ENCODE peak calls at places on chromosomes 2 and 18, in eight cellular contexts. I is NCI-H2081; M is esophagus squamous epithelium; F is stimulated activated CD8-positive, alpha-beta memory T cell treated with anti-CD3 and anti-CD28 coated beads, Interleukin-7, amount 100 ng/mL, for 1 hour; O is HFFc6; H is aorta; Z is bronchial epithelial cell; A is ovary. V is an unnamed sample.

GRCh38 chr2:159163935-159164334 is 122.6 kb downstream of the WDSUB1 start:
- DNase-seq in A (no peak), I (no peak), H (no peak), O (no peak), Z (no peak), F (no peak), M (no peak), V (no peak)

GRCh38 chr2:60104514-60105501 is 448.6 kb downstream of the BCL11A start:
- DNase-seq in I (no peak), F (no peak), H (no peak), Z (peak), M (no peak), A (no peak), O (no peak), V (no peak)

GRCh38 chr2:69315160-69315761 is 71.8 kb downstream of the GFPT1 start:
- DNase-seq in I (no peak), H (no peak), Z (no peak), F (no peak), M (no peak), A (no peak), O (no peak), V (no peak)

GRCh38 chr2:14804912-14805311 is 172.4 kb downstream of the LRATD1 start:
- DNase-seq in O (no peak), M (no peak), I (no peak), F (no peak), Z (no peak), A (no peak), H (no peak), V (no peak)

GRCh38 chr2:181594322-181594721 is 62.6 kb downstream of the CERKL start:
- DNase-seq in A (no peak), I (no peak), M (no peak), H (no peak), O (no peak), F (no peak), Z (no peak), V (no peak)

GRCh38 chr2:108220942-108221541 is 18.7 kb upstream of the SULT1C3 start:
- DNase-seq in Z (no peak), O (no peak), M (no peak), F (no peak), A (no peak), H (peak), I (peak), V (no peak)

GRCh38 chr18:63161728-63162195 is 157.8 kb downstream of the BCL2 start:
- DNase-seq in H (peak), I (no peak), F (peak), A (peak), Z (peak), O (peak), M (peak), V (peak)

GRCh38 chr2:180291552-180292421 is 284.7 kb upstream of the CWC22 start:
- DNase-seq in A (no peak), F (no peak), M (no peak), Z (peak), O (no peak), H (no peak), I (no peak), V (no peak)

GRCh38 chr18:9653390-9653789 is 39.0 kb upstream of the PPP4R1 start:
- DNase-seq in M (no peak), Z (no peak), H (peak), O (no peak), F (no peak), A (peak), I (no peak), V (no peak)

GRCh38 chr2:70070557-70071268 is 16.6 kb upstream of the PCBP1 start:
- DNase-seq in I (peak), M (peak), Z (peak), F (peak), A (peak), O (peak), H (peak), V (peak)

GRCh38 chr18:13756261-13756660 is 29.8 kb downstream of the RNMT start:
- DNase-seq in A (no peak), O (no peak), I (no peak), Z (no peak), H (no peak), M (no peak), F (no peak), V (no peak)

GRCh38 chr2:61550375-61551209 is 12.4 kb upstream of the XPO1 start:
- DNase-seq in I (no peak), O (no peak), M (no peak), F (no peak), A (no peak), H (no peak), Z (no peak), V (no peak)

GRCh38 chr18:73812423-73812822 is 335.2 kb downstream of the FBXO15 start:
- DNase-seq in F (no peak), H (no peak), O (no peak), M (no peak), Z (no peak), A (no peak), I (no peak), V (no peak)

GRCh38 chr2:36362291-36362690 is 6.7 kb downstream of the CRIM1 start:
- DNase-seq in A (no peak), Z (peak), F (no peak), H (no peak), O (peak), M (no peak), I (no peak), V (no peak)

GRCh38 chr2:216016581-216016980 is 3.2 kb upstream of the MREG start:
- DNase-seq in H (no peak), O (no peak), F (no peak), Z (no peak), M (no peak), I (no peak), A (no peak), V (no peak)